ENCODE peak calls at places on chromosomes 16 and 17, in five cellular contexts. G, D, C, J and Y are unnamed samples.

GRCh38 chr16:87647431-87648185 is 45.3 kb downstream of the JPH3 start:
- DNase-seq in G (peak), D (no peak), C (peak), J (no peak), Y (no peak)

GRCh38 chr17:27502526-27503324 is 46.5 kb downstream of the KSR1 start:
- DNase-seq in G (no peak), D (no peak), C (no peak), J (no peak), Y (peak)

GRCh38 chr16:27108826-27109665 is 42.3 kb downstream of the C16orf82 start:
- DNase-seq in G (no peak), D (no peak), C (no peak), J (no peak), Y (no peak)

GRCh38 chr17:45231481-45232116 is 9.9 kb downstream of the FMNL1 start:
- DNase-seq in G (peak), D (peak), C (peak), J (no peak), Y (no peak)

GRCh38 chr17:39599665-39600468 is 7.9 kb downstream of the NEUROD2 start:
- DNase-seq in G (peak), D (no peak), C (no peak), J (no peak), Y (no peak)

GRCh38 chr16:10552998-10553491 is 27.4 kb downstream of the EMP2 start:
- DNase-seq in G (peak), D (no peak), C (peak), J (peak), Y (no peak)

GRCh38 chr17:34199932-34200534 is 55.1 kb upstream of the CCL2 start:
- DNase-seq in G (peak), D (peak), C (peak), J (peak), Y (peak)

GRCh38 chr17:77873518-77874302 is 84.8 kb upstream of the TNRC6C start:
- DNase-seq in G (peak), D (no peak), C (no peak), J (no peak), Y (no peak)

GRCh38 chr17:292531-293382 is 59.9 kb downstream of the RPH3AL start:
- DNase-seq in G (no peak), D (no peak), C (no peak), J (no peak), Y (no peak)

GRCh38 chr17:21460358-21460757 is 84.2 kb downstream of the KCNJ12 start:
- DNase-seq in G (no peak), D (no peak), C (no peak), J (no peak), Y (peak)

GRCh38 chr16:30997887-30998711 is 12.3 kb downstream of the STX1B start:
- DNase-seq in G (no peak), D (peak), C (no peak), J (no peak), Y (peak)

GRCh38 chr17:29390856-29391631 is 881 bp downstream of the TAOK1 start:
- DNase-seq in G (peak), D (peak), C (no peak), J (no peak), Y (peak)

GRCh38 chr16:30958164-30959083 is 870 bp downstream of the SETD1A start:
- DNase-seq in G (peak), D (peak), C (peak), J (no peak), Y (peak)

GRCh38 chr16:68790130-68790761 is 53.1 kb upstream of the TANGO6 start:
- DNase-seq in G (no peak), D (peak), C (no peak), J (no peak), Y (peak)

GRCh38 chr17:59756236-59756818 is 48.9 kb downstream of the VMP1 start:
- DNase-seq in G (no peak), D (peak), C (no peak), J (no peak), Y (peak)

GRCh38 chr17:4505187-4505586 is 6.5 kb downstream of the SPNS2 start:
- DNase-seq in G (no peak), D (no peak), C (no peak), J (no peak), Y (no peak)

GRCh38 chr17:36731806-36732205 is 130.4 kb downstream of the MRM1 start:
- DNase-seq in G (no peak), D (no peak), C (no peak), J (no peak), Y (no peak)

GRCh38 chr16:9331503-9331902 is 240.1 kb downstream of the HAPSTR1 start:
- DNase-seq in G (no peak), D (no peak), C (no peak), J (no peak), Y (no peak)

GRCh38 chr17:48756816-48757215 is 28.3 kb upstream of the HOXB13 start:
- DNase-seq in G (no peak), D (no peak), C (no peak), J (no peak), Y (no peak)

GRCh38 chr16:24966031-24966430 is 49.1 kb downstream of the ARHGAP17 start:
- DNase-seq in G (no peak), D (no peak), C (no peak), J (no peak), Y (no peak)

GRCh38 chr17:9971991-9972390 is 66.9 kb upstream of the RCVRN start:
- DNase-seq in G (peak), D (no peak), C (no peak), J (no peak), Y (peak)

GRCh38 chr16:46908540-46909372 is 24.6 kb downstream of the GPT2 start:
- DNase-seq in G (peak), D (peak), C (peak), J (no peak), Y (peak)

GRCh38 chr17:46841561-46842379 is 9.6 kb upstream of the WNT9B start:
- DNase-seq in G (peak), D (no peak), C (peak), J (no peak), Y (no peak)

GRCh38 chr16:65532218-65532617 is 410.4 kb upstream of the CDH11 start:
- DNase-seq in G (no peak), D (no peak), C (no peak), J (no peak), Y (no peak)
- TF ChIP-seq MXI1 in G (no peak), D (no peak), C (no peak), J (no peak), Y (no peak)

DNA sequence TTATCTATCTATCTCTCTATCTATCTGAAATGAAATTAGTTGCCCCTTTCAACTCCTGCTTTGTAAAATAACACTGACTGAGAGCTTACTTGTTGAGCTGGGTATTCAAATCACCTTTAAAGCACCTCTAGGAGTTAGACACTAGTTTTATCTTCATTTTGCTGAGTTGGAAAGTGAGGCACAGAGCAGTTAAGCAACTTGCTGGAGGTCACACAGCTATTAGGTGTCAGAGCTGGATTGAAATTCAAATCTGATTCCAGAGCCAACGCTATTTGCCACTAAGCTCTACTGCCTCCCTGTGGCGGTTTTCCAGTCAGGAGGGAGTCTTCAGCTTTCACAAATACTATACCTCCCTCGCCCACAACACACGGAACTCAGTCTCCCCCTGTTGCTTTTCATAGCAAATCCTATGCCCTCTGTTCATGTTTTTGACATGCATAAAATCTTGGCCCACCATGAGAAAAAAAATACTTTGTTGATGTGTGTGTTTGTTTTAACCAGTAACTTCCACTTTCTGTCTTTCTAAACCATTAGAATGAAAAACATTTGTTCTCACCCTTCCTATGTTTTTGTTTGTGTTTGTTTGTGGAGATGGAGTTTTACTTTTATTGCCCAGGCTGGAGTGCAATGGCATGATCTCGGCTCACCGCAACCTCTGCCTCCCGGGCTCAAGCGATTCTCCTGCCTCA is 74.8 kb upstream of the SMURF2 start:
- DNase-seq in G (peak), D (peak), C (no peak), J (no peak), Y (peak)
- TF ChIP-seq MXI1 in G (no peak), D (no peak), C (no peak), J (no peak), Y (no peak)

DNA sequence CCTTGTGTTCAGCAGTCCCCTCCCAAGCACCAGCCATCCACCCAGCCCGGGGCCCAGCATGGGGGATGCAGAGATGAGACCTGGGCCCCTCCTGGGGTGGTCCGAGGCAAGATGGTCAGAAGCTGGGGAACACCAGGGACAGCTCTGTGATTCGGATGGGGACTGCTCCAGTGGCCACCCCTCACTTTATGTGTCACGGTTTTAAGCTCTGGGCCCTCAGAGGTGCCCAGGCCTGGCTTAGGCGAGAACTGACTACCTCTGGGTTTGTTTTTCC is 92.0 kb upstream of the PLCG2 start:
- DNase-seq in G (no peak), D (no peak), C (no peak), J (no peak), Y (no peak)
- TF ChIP-seq MXI1 in G (no peak), D (no peak), C (no peak), J (no peak), Y (no peak)

GRCh38 chr17:42521666-42522262 is 14.3 kb upstream of the NAGLU start:
- DNase-seq in G (no peak), D (no peak), C (peak), J (no peak), Y (no peak)
- TF ChIP-seq MXI1 in G (no peak), D (no peak), C (no peak), J (no peak), Y (no peak)

GRCh38 chr17:5871666-5872065 is 198.5 kb upstream of the WSCD1 start:
- DNase-seq in G (no peak), D (no peak), C (no peak), J (no peak), Y (no peak)
- TF ChIP-seq MXI1 in G (no peak), D (no peak), C (no peak), J (no peak), Y (no peak)

DNA sequence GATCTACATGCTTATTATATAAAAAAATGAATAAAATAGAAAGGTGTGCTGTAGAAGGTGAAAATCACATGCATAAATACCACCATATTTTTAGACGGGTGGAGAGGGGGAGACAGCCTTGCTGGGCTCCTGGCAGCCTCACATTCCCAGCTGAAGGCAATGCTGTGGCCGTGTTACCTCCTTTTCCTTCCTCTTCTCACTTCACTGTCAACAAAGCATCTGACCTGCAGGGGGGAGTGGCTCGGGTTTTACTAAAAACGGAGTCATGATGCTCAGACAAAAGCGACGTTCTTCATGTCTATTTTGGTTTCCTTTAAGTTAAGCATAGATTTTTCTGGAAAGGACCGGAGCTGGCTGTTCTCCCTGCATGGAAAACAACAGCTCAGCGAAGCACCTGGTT is 5.6 kb upstream of the RPTOR start:
- DNase-seq in G (no peak), D (no peak), C (no peak), J (no peak), Y (no peak)
- TF ChIP-seq MXI1 in G (no peak), D (no peak), C (no peak), J (no peak), Y (no peak)

DNA sequence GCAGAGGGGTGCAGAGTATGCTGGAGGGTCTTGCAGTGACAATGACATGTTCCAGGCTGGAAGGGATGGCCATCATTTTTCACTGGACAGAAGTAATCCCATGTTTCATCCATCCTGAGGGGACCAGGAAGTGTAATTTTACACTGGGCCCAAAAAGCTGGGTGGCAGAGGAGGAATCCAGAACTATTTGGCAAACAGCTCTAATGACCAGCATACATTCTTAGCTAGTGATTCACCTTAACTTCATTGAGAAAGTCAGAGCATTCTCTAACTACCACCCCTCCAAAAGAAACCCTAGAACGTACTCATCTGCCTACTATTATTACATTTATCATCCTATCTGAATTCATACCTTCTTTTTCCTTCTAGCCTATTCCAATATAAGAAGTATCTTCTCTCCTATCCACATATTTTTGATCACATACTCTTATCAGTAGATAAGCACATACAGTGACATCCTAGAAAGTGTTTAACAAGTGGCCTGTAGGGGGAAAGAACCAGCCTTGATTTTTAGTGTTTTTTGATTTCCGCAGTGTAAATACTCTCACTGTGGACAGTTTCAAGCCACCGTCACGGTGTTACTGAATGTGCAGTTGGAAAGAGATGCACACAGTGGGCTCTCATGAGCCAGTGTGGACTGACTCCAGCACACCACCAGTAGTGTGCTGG is 118.1 kb downstream of the FTO start:
- DNase-seq in G (no peak), D (peak), C (no peak), J (no peak), Y (peak)
- TF ChIP-seq MXI1 in G (no peak), D (no peak), C (no peak), J (no peak), Y (no peak)

GRCh38 chr16:63169100-63169499 is 1132.9 kb upstream of the CDH8 start:
- DNase-seq in G (no peak), D (no peak), C (no peak), J (no peak), Y (no peak)
- TF ChIP-seq MXI1 in G (no peak), D (no peak), C (no peak), J (no peak), Y (no peak)